ENCODE peak calls at places on chromosomes 6 and 20, in ten cellular contexts. A is heart right ventricle; O is HCT116; G is Right ventricle myocardium superior; U is activated CD8-positive, alpha-beta memory T cell treated with anti-CD3 and anti-CD28 coated beads, Interleukin-2, amount 10 ng/mL, durations not matched to agents 7 days and 5 days; D is foreskin keratinocyte; W is activated T-cell treated with anti-CD3 and anti-CD28 coated beads, Interleukin-2, amount 50 U/mL, for 4 hours; K is WTC11; S is pancreas; N is stimulated activated naive CD8-positive, alpha-beta T cell treated with anti-CD3 and anti-CD28 coated beads, Interleukin-15, amount 100 ng/mL, for 72 hours. P is an unnamed sample.
A peak's percentile ranks its signal among the peaks of the same experiment; 100 is the strongest.

GRCh38 chr6:28212510-28213212 is 12.4 kb upstream of the ZSCAN9 start:
- ATAC-seq in A (peak; percentile 44), O (peak; percentile 88), G (peak; percentile 38), U (peak; percentile 46), D (peak; percentile 79), W (peak; percentile 78), K (peak; percentile 38), S (peak; percentile 88), N (peak; percentile 73), P (peak; percentile 84)

GRCh38 chr6:4350571-4351505 is 215.5 kb upstream of the ECI2 start:
- ATAC-seq in A (peak; percentile 34), O (no peak), G (no peak), U (no peak), D (peak; percentile 11), W (no peak), K (no peak), S (no peak), N (no peak), P (no peak)

GRCh38 chr6:3916211-3916610 is 67.0 kb downstream of the FAM50B start:
- ATAC-seq in A (no peak), O (no peak), G (no peak), U (no peak), D (no peak), W (no peak), K (no peak), S (no peak), N (no peak), P (peak; percentile 46)

GRCh38 chr20:25382704-25383370 is 7.8 kb downstream of the ABHD12 start:
- ATAC-seq in A (peak; percentile 80), O (no peak), G (peak; percentile 86), U (no peak), D (no peak), W (no peak), K (no peak), S (peak; percentile 34), N (no peak), P (no peak)

GRCh38 chr6:31927868-31928671 is 553 bp downstream of the C2 start:
- ATAC-seq in A (peak; percentile 15), O (no peak), G (no peak), U (no peak), D (no peak), W (no peak), K (no peak), S (no peak), N (no peak), P (no peak)

GRCh38 chr20:25389381-25389857 is 1.2 kb downstream of the ABHD12 start:
- ATAC-seq in A (no peak), O (no peak), G (no peak), U (no peak), D (no peak), W (no peak), K (no peak), S (peak; percentile 0), N (no peak), P (no peak)

GRCh38 chr6:35663001-35663400 is 25.7 kb downstream of the FKBP5 start:
- ATAC-seq in A (peak; percentile 63), O (no peak), G (peak; percentile 46), U (no peak), D (no peak), W (no peak), K (no peak), S (peak; percentile 92), N (no peak), P (no peak)

GRCh38 chr6:108632441-108632840 is 71.7 kb downstream of the FOXO3 start:
- ATAC-seq in A (peak; percentile 41), O (no peak), G (peak; percentile 38), U (no peak), D (peak; percentile 47), W (no peak), K (no peak), S (no peak), N (no peak), P (no peak)

GRCh38 chr20:59144179-59144830 is 19.3 kb upstream of the ZNF831 start:
- ATAC-seq in A (no peak), O (no peak), G (no peak), U (peak; percentile 78), D (no peak), W (peak; percentile 86), K (no peak), S (no peak), N (peak; percentile 97), P (peak; percentile 80)

GRCh38 chr20:62555642-62556420 is 80.0 kb upstream of the GATA5 start:
- ATAC-seq in A (no peak), O (no peak), G (no peak), U (no peak), D (no peak), W (no peak), K (no peak), S (no peak), N (no peak), P (no peak)

GRCh38 chr20:41369673-41370072 is 3.1 kb upstream of the EMILIN3 start:
- ATAC-seq in A (no peak), O (no peak), G (no peak), U (no peak), D (no peak), W (no peak), K (no peak), S (no peak), N (no peak), P (no peak)

GRCh38 chr6:144411506-144412165 is 126.5 kb downstream of the UTRN start:
- ATAC-seq in A (no peak), O (no peak), G (no peak), U (peak; percentile 75), D (no peak), W (peak; percentile 80), K (no peak), S (peak; percentile 60), N (peak; percentile 76), P (peak; percentile 84)

GRCh38 chr20:36304786-36305495 is 1.2 kb upstream of the DLGAP4 start:
- ATAC-seq in A (no peak), O (no peak), G (no peak), U (no peak), D (no peak), W (no peak), K (no peak), S (no peak), N (no peak), P (no peak)

GRCh38 chr20:14861028-14861699 is 523.8 kb upstream of the FLRT3 start:
- ATAC-seq in A (no peak), O (no peak), G (no peak), U (no peak), D (no peak), W (no peak), K (no peak), S (no peak), N (peak; percentile 33), P (peak; percentile 46)

GRCh38 chr6:128064540-128064895 is 163.7 kb upstream of the THEMIS start:
- ATAC-seq in A (no peak), O (no peak), G (no peak), U (no peak), D (no peak), W (no peak), K (no peak), S (no peak), N (no peak), P (no peak)

GRCh38 chr6:15288856-15289255 is 43.0 kb downstream of the JARID2 start:
- ATAC-seq in A (no peak), O (peak; percentile 50), G (no peak), U (peak; percentile 29), D (no peak), W (peak; percentile 23), K (no peak), S (no peak), N (peak; percentile 68), P (no peak)

GRCh38 chr20:23721962-23722361 is 28.8 kb downstream of the CST1 start:
- ATAC-seq in A (peak; percentile 70), O (no peak), G (peak; percentile 48), U (no peak), D (no peak), W (no peak), K (no peak), S (no peak), N (no peak), P (no peak)

GRCh38 chr20:53609501-53610445 is 16.1 kb upstream of the ZNF217 start:
- ATAC-seq in A (no peak), O (peak; percentile 33), G (peak; percentile 37), U (peak; percentile 85), D (no peak), W (peak; percentile 68), K (peak; percentile 59), S (no peak), N (peak; percentile 93), P (peak; percentile 85)

GRCh38 chr20:38418509-38419204 is 16.5 kb downstream of the SNHG17 start:
- ATAC-seq in A (peak; percentile 83), O (peak; percentile 42), G (peak; percentile 86), U (no peak), D (no peak), W (peak; percentile 19), K (peak; percentile 33), S (peak; percentile 71), N (peak; percentile 39), P (no peak)

GRCh38 chr20:6034134-6034969 is 19.5 kb downstream of the LRRN4 start:
- ATAC-seq in A (peak; percentile 92), O (no peak), G (peak; percentile 88), U (no peak), D (no peak), W (no peak), K (no peak), S (peak; percentile 71), N (no peak), P (no peak)

GRCh38 chr20:20167704-20168103 is 115.4 kb downstream of the CFAP61 start:
- ATAC-seq in A (peak; percentile 62), O (no peak), G (peak; percentile 74), U (no peak), D (no peak), W (no peak), K (no peak), S (no peak), N (no peak), P (no peak)

P was measured in activated T-helper 17 cell treated with anti-CD3 and anti-CD28 coated beads, Interleukin-2, amount 50 U/mL, for 72 hours.